ENCODE peak calls at places on chromosome 4, in nine cellular contexts. V is MM.1S; K is stimulated activated CD4-positive, alpha-beta T cell treated with anti-CD3 and anti-CD28 coated beads, Interleukin-2, amount 100 ng/mL, for 24 hours; A is NCI-H1092 treated with DMSO at 0.1 percent for 48 hours; C is T-helper 22 cell; Y is WTC11; G is GDM1; O is NCI-H1417 treated with DMSO at 0.1 percent for 48 hours; N is T-helper 2 cell. X is an unnamed sample.

GRCh38 chr4:183544109-183544508 is 39.3 kb downstream of the ING2 start:
- DNase-seq in C (no peak), Y (no peak), N (no peak), A (no peak), K (no peak), G (no peak), V (no peak), O (no peak), X (no peak)

GRCh38 chr4:169313732-169314131 is 43.0 kb upstream of the SH3RF1 start:
- DNase-seq in Y (no peak), A (no peak), V (no peak), K (no peak), O (no peak), N (no peak), C (no peak), G (no peak), X (no peak)

GRCh38 chr4:7189475-7190277 is 2.7 kb upstream of the SORCS2 start:
- DNase-seq in A (no peak), K (no peak), V (no peak), C (no peak), Y (no peak), O (no peak), N (no peak), G (no peak), X (no peak)

GRCh38 chr4:132642196-132642817 is 506.8 kb upstream of the PCDH10 start:
- DNase-seq in G (no peak), V (peak), O (peak), K (no peak), N (no peak), Y (peak), A (peak), C (no peak), X (no peak)

GRCh38 chr4:70505152-70505748 is 13.1 kb upstream of the AMTN start:
- DNase-seq in V (peak), Y (peak), N (peak), C (peak), A (peak), K (peak), G (no peak), O (no peak), X (peak)

GRCh38 chr4:149719806-149720205 is 95.8 kb downstream of the IQCM start:
- DNase-seq in G (no peak), N (no peak), A (no peak), C (no peak), K (no peak), V (no peak), Y (no peak), O (no peak), X (no peak)

GRCh38 chr4:182671231-182671630 is 246.0 kb downstream of the DCTD start:
- DNase-seq in Y (no peak), O (no peak), K (no peak), V (no peak), N (no peak), G (no peak), C (no peak), A (no peak), X (no peak)

GRCh38 chr4:1336079-1336478 is 10.9 kb upstream of the UVSSA start:
- DNase-seq in O (no peak), N (no peak), Y (no peak), V (no peak), G (no peak), K (no peak), A (no peak), C (no peak), X (no peak)

GRCh38 chr4:54937501-54937900 is 187.9 kb downstream of the KDR start:
- DNase-seq in G (peak), N (no peak), V (no peak), C (no peak), K (no peak), A (no peak), Y (no peak), O (no peak), X (no peak)

GRCh38 chr4:117085185-117085701 is at the start of gene TRAM1L1:
- DNase-seq in Y (peak), G (peak), C (no peak), A (no peak), N (peak), V (no peak), K (peak), O (peak), X (no peak)

GRCh38 chr4:109578846-109579245 is 18.8 kb downstream of the MCUB start:
- DNase-seq in V (no peak), N (no peak), K (no peak), A (no peak), Y (no peak), O (no peak), G (no peak), C (no peak), X (no peak)

GRCh38 chr4:5940470-5941203 is 47.8 kb upstream of the CRMP1 start:
- DNase-seq in Y (no peak), G (no peak), O (no peak), V (peak), A (peak), N (no peak), K (no peak), C (no peak), X (no peak)

GRCh38 chr4:153497091-153497531 is 31.0 kb downstream of the TMEM131L start:
- DNase-seq in K (peak), N (peak), V (no peak), C (no peak), A (no peak), O (no peak), Y (no peak), G (no peak), X (no peak)

GRCh38 chr4:1033840-1034551 is 22.6 kb downstream of the FGFRL1 start:
- DNase-seq in V (no peak), N (no peak), G (no peak), Y (no peak), K (no peak), O (no peak), C (no peak), A (no peak), X (no peak)

GRCh38 chr4:40856836-40857362 is 107.1 kb downstream of the NSUN7 start:
- DNase-seq in C (no peak), N (peak), A (peak), K (peak), O (no peak), G (no peak), V (peak), Y (peak), X (no peak)

GRCh38 chr4:182091128-182091527 is 152.1 kb upstream of the TENM3 start:
- DNase-seq in Y (no peak), V (no peak), O (no peak), G (no peak), K (no peak), C (no peak), N (no peak), A (no peak), X (no peak)

GRCh38 chr4:76780781-76781697 is 116.9 kb downstream of the SOWAHB start:
- DNase-seq in O (no peak), G (no peak), C (no peak), V (no peak), N (no peak), K (no peak), A (no peak), Y (no peak), X (no peak)

GRCh38 chr4:120071192-120071795 is 4.6 kb upstream of the MAD2L1 start:
- DNase-seq in Y (no peak), K (peak), V (peak), C (peak), N (peak), G (peak), A (peak), O (peak), X (no peak)

GRCh38 chr4:87078987-87079469 is 141.4 kb downstream of the KLHL8 start:
- DNase-seq in Y (no peak), V (no peak), A (no peak), G (no peak), K (no peak), O (no peak), C (no peak), N (no peak), X (peak)

GRCh38 chr4:184697956-184698355 is 35.9 kb downstream of the CENPU start:
- DNase-seq in O (no peak), G (no peak), Y (no peak), V (no peak), C (no peak), N (no peak), A (no peak), K (no peak), X (no peak)

GRCh38 chr4:77092832-77093800 is 17.3 kb upstream of the CCNI start:
- DNase-seq in N (no peak), C (no peak), K (no peak), V (peak), O (no peak), G (peak), A (no peak), Y (no peak), X (no peak)